ENCODE peak calls at places on chromosomes 1 and 21, in four cellular contexts. X, Y, F and L are unnamed samples.

GRCh38 chr1:41888756-41889155 is 30.0 kb downstream of the HIVEP3 start:
- DNase-seq in X (no peak), F (no peak), Y (no peak), L (no peak)

GRCh38 chr1:78277253-78277652 is 213.5 kb upstream of the PTGFR start:
- DNase-seq in F (no peak), Y (no peak), X (no peak), L (no peak)

GRCh38 chr1:57889686-57890360 is 466.0 kb upstream of the DAB1 start:
- DNase-seq in F (no peak), X (no peak), Y (no peak), L (no peak)

GRCh38 chr21:35394634-35395369 is 345.7 kb upstream of the RUNX1 start:
- DNase-seq in X (no peak), F (no peak), Y (no peak), L (no peak)

GRCh38 chr1:156866679-156867015 is 6.0 kb downstream of the NTRK1 start:
- DNase-seq in Y (no peak), X (no peak), F (no peak), L (no peak)

GRCh38 chr1:86779308-86780191 is 75.2 kb downstream of the SH3GLB1 start:
- DNase-seq in F (no peak), X (no peak), Y (no peak), L (no peak)

GRCh38 chr1:60972841-60973364 is 109.5 kb upstream of the NFIA start:
- DNase-seq in Y (no peak), X (no peak), F (no peak), L (no peak)

GRCh38 chr1:118970451-118970850 is 17.7 kb downstream of the TBX15 start:
- DNase-seq in Y (no peak), X (no peak), F (no peak), L (no peak)

GRCh38 chr1:7516892-7517291 is 254.2 kb upstream of the VAMP3 start:
- DNase-seq in F (no peak), Y (no peak), X (no peak), L (no peak)

GRCh38 chr1:149843302-149844041 is 55.9 kb upstream of the BOLA1 start:
- DNase-seq in X (no peak), F (no peak), Y (no peak), L (no peak)

GRCh38 chr1:64826991-64827390 is 82.1 kb downstream of the RAVER2 start:
- DNase-seq in F (no peak), Y (no peak), X (no peak), L (no peak)

GRCh38 chr1:201591981-201592380 is 53.1 kb downstream of the NAV1 start:
- DNase-seq in Y (no peak), F (no peak), X (no peak), L (peak; percentile 39)

GRCh38 chr1:244273845-244274619 is 177.7 kb downstream of the ADSS2 start:
- DNase-seq in X (no peak), Y (peak; percentile 56), F (no peak), L (no peak)

GRCh38 chr1:12300706-12301105 is 70.9 kb downstream of the VPS13D start:
- DNase-seq in Y (no peak), X (no peak), F (no peak), L (no peak)

GRCh38 chr1:50970508-50970885 is 452 bp downstream of the CDKN2C start:
- DNase-seq in X (no peak), Y (no peak), F (no peak), L (no peak)

GRCh38 chr1:12230549-12231275 is 882 bp downstream of the VPS13D start:
- DNase-seq in F (no peak), Y (peak; percentile 72), X (peak; percentile 68), L (peak; percentile 36)

GRCh38 chr1:225427249-225428065 is at the start of gene LBR:
- DNase-seq in Y (no peak), X (peak; percentile 85), F (no peak), L (no peak)

GRCh38 chr1:224860488-224860887 is 69.0 kb upstream of the DNAH14 start:
- DNase-seq in F (no peak), Y (no peak), X (no peak), L (no peak)

GRCh38 chr1:44616284-44616990 is 57.8 kb downstream of the TMEM53 start:
- DNase-seq in F (no peak), X (no peak), Y (no peak), L (no peak)

GRCh38 chr1:156149374-156150106 is 3.8 kb upstream of the SEMA4A start:
- DNase-seq in F (peak; percentile 79), Y (peak; percentile 57), X (peak; percentile 12), L (peak; percentile 95)

GRCh38 chr1:155940531-155940992 is 876 bp upstream of the RXFP4 start:
- DNase-seq in F (no peak), Y (no peak), X (peak; percentile 74), L (no peak)

GRCh38 chr1:107277022-107277421 is 136.2 kb downstream of the NTNG1 start:
- DNase-seq in Y (no peak), X (peak; percentile 23), F (no peak), L (peak; percentile 46)

GRCh38 chr1:208207388-208208131 is 36.6 kb downstream of the PLXNA2 start:
- DNase-seq in Y (no peak), F (no peak), X (no peak), L (no peak)

GRCh38 chr1:69611316-69611715 is 43.6 kb downstream of the LRRC7 start:
- DNase-seq in Y (no peak), F (no peak), X (no peak), L (no peak)

GRCh38 chr1:215557992-215558626 is 9.0 kb upstream of the KCTD3 start:
- DNase-seq in Y (no peak), X (no peak), F (no peak), L (no peak)

GRCh38 chr1:202235856-202236837 is 42.5 kb downstream of the LGR6 start:
- DNase-seq in Y (peak; percentile 97), F (peak; percentile 12), X (peak; percentile 87), L (peak; percentile 94)

GRCh38 chr1:193285626-193286025 is 99.2 kb upstream of the B3GALT2 start:
- DNase-seq in X (no peak), Y (no peak), F (no peak), L (no peak)

GRCh38 chr1:66791621-66792610 is 9.2 kb downstream of the INSL5 start:
- DNase-seq in Y (no peak), X (no peak), F (no peak), L (no peak)

GRCh38 chr1:234330843-234331215 is 42.4 kb upstream of the COA6 start:
- DNase-seq in Y (no peak), X (no peak), F (no peak), L (no peak)

GRCh38 chr1:236204043-236204442 is 61.7 kb downstream of the GPR137B start:
- DNase-seq in Y (no peak), X (no peak), F (no peak), L (no peak)

GRCh38 chr21:24023936-24024335 is 1583.3 kb downstream of the MRPL39 start:
- DNase-seq in X (peak; percentile 27), Y (no peak), F (no peak), L (no peak)

GRCh38 chr1:37808369-37809319 is 636 bp upstream of the YRDC start:
- DNase-seq in F (no peak), X (peak; percentile 93), Y (peak; percentile 93), L (peak; percentile 48)

GRCh38 chr1:64183985-64184440 is 19.4 kb upstream of the UBE2U start:
- DNase-seq in F (no peak), X (no peak), Y (no peak), L (no peak)

GRCh38 chr21:29002442-29003144 is 9.9 kb upstream of the LTN1 start:
- DNase-seq in X (peak; percentile 97), Y (peak; percentile 97), F (peak; percentile 89), L (peak; percentile 88)

GRCh38 chr1:244653439-244654283 is 735 bp downstream of the DESI2 start:
- DNase-seq in X (no peak), F (no peak), Y (no peak), L (peak; percentile 34)

GRCh38 chr1:3261969-3262579 is 192.4 kb upstream of the ARHGEF16 start:
- DNase-seq in X (no peak), Y (no peak), F (no peak), L (no peak)

DNA sequence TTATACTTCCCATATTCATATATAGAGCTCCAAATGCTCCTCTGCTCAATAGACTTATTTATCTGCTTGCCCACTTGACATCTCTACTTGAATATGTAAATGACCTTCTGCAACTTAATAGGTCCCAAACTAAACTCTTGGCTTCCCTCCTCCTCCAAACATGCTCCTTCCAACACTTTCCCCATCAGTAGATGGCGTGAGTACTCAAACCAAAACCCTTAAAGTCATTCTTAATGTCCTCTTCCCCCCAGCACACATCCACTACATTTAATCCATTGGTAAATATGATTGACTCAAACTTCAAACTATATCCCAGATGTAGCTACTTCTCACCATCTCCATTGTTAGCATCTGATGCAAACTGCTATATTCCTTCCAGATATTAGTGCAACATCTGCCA is 48.5 kb upstream of the PBX1 start:
- DNase-seq in F (no peak), X (no peak), Y (no peak), L (no peak)
- TF ChIP-seq USF1 in F (no peak), X (no peak), Y (no peak), L (no peak)

GRCh38 chr1:97651201-97651600 is 269.6 kb downstream of the DPYD start:
- DNase-seq in F (no peak), X (no peak), Y (no peak), L (no peak)

GRCh38 chr1:97654866-97655265 is 266.0 kb downstream of the DPYD start:
- DNase-seq in X (no peak), Y (no peak), F (no peak), L (no peak)
- TF ChIP-seq USF1 in X (no peak), Y (no peak), F (no peak), L (no peak)

GRCh38 chr1:110538082-110538481 is 19.1 kb upstream of the KCNA10 start:
- DNase-seq in X (no peak), Y (no peak), F (no peak), L (no peak)

GRCh38 chr1:110542730-110543129 is 23.8 kb upstream of the KCNA10 start:
- DNase-seq in X (no peak), Y (no peak), F (no peak), L (no peak)

GRCh38 chr1:110541996-110542395 is 23.0 kb upstream of the KCNA10 start:
- DNase-seq in X (no peak), Y (no peak), F (no peak), L (no peak)

GRCh38 chr1:110538921-110539320 is 19.9 kb upstream of the KCNA10 start:
- DNase-seq in X (no peak), Y (no peak), F (no peak), L (no peak)

GRCh38 chr1:110540891-110541685 is 22.1 kb upstream of the KCNA10 start:
- DNase-seq in X (no peak), F (no peak), Y (no peak), L (no peak)
- TF ChIP-seq USF1 in X (no peak), F (no peak), Y (no peak), L (no peak)

GRCh38 chr1:230127105-230128054 is 60.3 kb downstream of the GALNT2 start:
- DNase-seq in Y (peak; percentile 82), F (no peak), X (no peak), L (no peak)
- TF ChIP-seq USF1 in Y (peak; percentile 92), F (no peak), X (no peak), L (peak; percentile 60)